ENCODE peak calls at places on chromosomes 1 and 21, in ten cellular contexts. One of them, this sample, is unnamed.

GRCh38 chr1:217402301-217402700 is 228.6 kb downstream of the GPATCH2 start:
- DNase-seq in WERI-Rb-1: no peak
- DNase-seq in dorsolateral prefrontal cortex: no peak
- DNase-seq in progenitor cell of endocrine pancreas: no peak
- DNase-seq in psoas muscle: no peak
- DNase-seq in ovary: no peak
- DNase-seq in neuronal stem cell: no peak
- DNase-seq in Calu3: no peak
- DNase-seq in stimulated activated CD8-positive, alpha-beta memory T cell treated with anti-CD3 and anti-CD28 coated beads, Interleukin-4, amount 100 ng/mL, for 1 hour: no peak
- DNase-seq in fibroblast of lung: peak
- DNase-seq in this sample: no peak

GRCh38 chr1:225361176-225361575 is 66.7 kb downstream of the LBR start:
- DNase-seq in stimulated activated CD8-positive, alpha-beta memory T cell treated with anti-CD3 and anti-CD28 coated beads, Interleukin-4, amount 100 ng/mL, for 1 hour: no peak
- DNase-seq in Calu3: no peak
- DNase-seq in dorsolateral prefrontal cortex: no peak
- DNase-seq in psoas muscle: no peak
- DNase-seq in WERI-Rb-1: no peak
- DNase-seq in fibroblast of lung: peak
- DNase-seq in progenitor cell of endocrine pancreas: no peak
- DNase-seq in neuronal stem cell: no peak
- DNase-seq in ovary: no peak
- DNase-seq in this sample: no peak

GRCh38 chr1:204321051-204321450 is 38.7 kb downstream of the PLEKHA6 start:
- DNase-seq in neuronal stem cell: no peak
- DNase-seq in WERI-Rb-1: no peak
- DNase-seq in ovary: no peak
- DNase-seq in Calu3: no peak
- DNase-seq in psoas muscle: no peak
- DNase-seq in progenitor cell of endocrine pancreas: no peak
- DNase-seq in fibroblast of lung: no peak
- DNase-seq in stimulated activated CD8-positive, alpha-beta memory T cell treated with anti-CD3 and anti-CD28 coated beads, Interleukin-4, amount 100 ng/mL, for 1 hour: no peak
- DNase-seq in dorsolateral prefrontal cortex: no peak
- DNase-seq in this sample: no peak

GRCh38 chr21:36068748-36069398 is 951 bp upstream of the CBR1 start:
- DNase-seq in fibroblast of lung: no peak
- DNase-seq in progenitor cell of endocrine pancreas: no peak
- DNase-seq in psoas muscle: no peak
- DNase-seq in WERI-Rb-1: no peak
- DNase-seq in neuronal stem cell: no peak
- DNase-seq in stimulated activated CD8-positive, alpha-beta memory T cell treated with anti-CD3 and anti-CD28 coated beads, Interleukin-4, amount 100 ng/mL, for 1 hour: no peak
- DNase-seq in dorsolateral prefrontal cortex: no peak
- DNase-seq in ovary: no peak
- DNase-seq in Calu3: no peak
- DNase-seq in this sample: no peak

GRCh38 chr1:24117722-24118409 is 5.9 kb upstream of the MYOM3 start:
- DNase-seq in psoas muscle: no peak
- DNase-seq in stimulated activated CD8-positive, alpha-beta memory T cell treated with anti-CD3 and anti-CD28 coated beads, Interleukin-4, amount 100 ng/mL, for 1 hour: no peak
- DNase-seq in dorsolateral prefrontal cortex: no peak
- DNase-seq in neuronal stem cell: no peak
- DNase-seq in Calu3: peak
- DNase-seq in fibroblast of lung: peak
- DNase-seq in progenitor cell of endocrine pancreas: no peak
- DNase-seq in WERI-Rb-1: no peak
- DNase-seq in ovary: no peak
- DNase-seq in this sample: peak

GRCh38 chr1:21157868-21158267 is 18.8 kb downstream of the EIF4G3 start:
- DNase-seq in neuronal stem cell: no peak
- DNase-seq in WERI-Rb-1: no peak
- DNase-seq in progenitor cell of endocrine pancreas: no peak
- DNase-seq in ovary: no peak
- DNase-seq in fibroblast of lung: no peak
- DNase-seq in stimulated activated CD8-positive, alpha-beta memory T cell treated with anti-CD3 and anti-CD28 coated beads, Interleukin-4, amount 100 ng/mL, for 1 hour: no peak
- DNase-seq in Calu3: no peak
- DNase-seq in dorsolateral prefrontal cortex: no peak
- DNase-seq in psoas muscle: no peak
- DNase-seq in this sample: no peak

GRCh38 chr1:241021286-241021685 is 335.7 kb downstream of the RGS7 start:
- DNase-seq in fibroblast of lung: no peak
- DNase-seq in progenitor cell of endocrine pancreas: no peak
- DNase-seq in WERI-Rb-1: no peak
- DNase-seq in stimulated activated CD8-positive, alpha-beta memory T cell treated with anti-CD3 and anti-CD28 coated beads, Interleukin-4, amount 100 ng/mL, for 1 hour: no peak
- DNase-seq in psoas muscle: no peak
- DNase-seq in neuronal stem cell: no peak
- DNase-seq in dorsolateral prefrontal cortex: no peak
- DNase-seq in ovary: no peak
- DNase-seq in Calu3: no peak
- DNase-seq in this sample: no peak

GRCh38 chr21:35943752-35944151 is 116.6 kb downstream of the SETD4 start:
- DNase-seq in stimulated activated CD8-positive, alpha-beta memory T cell treated with anti-CD3 and anti-CD28 coated beads, Interleukin-4, amount 100 ng/mL, for 1 hour: no peak
- DNase-seq in Calu3: no peak
- DNase-seq in ovary: no peak
- DNase-seq in psoas muscle: no peak
- DNase-seq in dorsolateral prefrontal cortex: no peak
- DNase-seq in neuronal stem cell: no peak
- DNase-seq in WERI-Rb-1: no peak
- DNase-seq in fibroblast of lung: no peak
- DNase-seq in progenitor cell of endocrine pancreas: no peak
- DNase-seq in this sample: no peak

GRCh38 chr1:39737546-39738169 is 1.0 kb upstream of the PPIE start:
- DNase-seq in WERI-Rb-1: no peak
- DNase-seq in dorsolateral prefrontal cortex: no peak
- DNase-seq in Calu3: no peak
- DNase-seq in fibroblast of lung: peak
- DNase-seq in psoas muscle: no peak
- DNase-seq in stimulated activated CD8-positive, alpha-beta memory T cell treated with anti-CD3 and anti-CD28 coated beads, Interleukin-4, amount 100 ng/mL, for 1 hour: no peak
- DNase-seq in progenitor cell of endocrine pancreas: no peak
- DNase-seq in ovary: no peak
- DNase-seq in neuronal stem cell: no peak
- DNase-seq in this sample: peak

GRCh38 chr1:10962483-10962882 is 50.0 kb upstream of the TARDBP start:
- DNase-seq in stimulated activated CD8-positive, alpha-beta memory T cell treated with anti-CD3 and anti-CD28 coated beads, Interleukin-4, amount 100 ng/mL, for 1 hour: no peak
- DNase-seq in psoas muscle: no peak
- DNase-seq in fibroblast of lung: peak
- DNase-seq in progenitor cell of endocrine pancreas: no peak
- DNase-seq in Calu3: peak
- DNase-seq in ovary: peak
- DNase-seq in dorsolateral prefrontal cortex: no peak
- DNase-seq in WERI-Rb-1: peak
- DNase-seq in neuronal stem cell: no peak
- DNase-seq in this sample: no peak

GRCh38 chr1:94555091-94555490 is 13.5 kb upstream of the F3 start:
- DNase-seq in fibroblast of lung: no peak
- DNase-seq in stimulated activated CD8-positive, alpha-beta memory T cell treated with anti-CD3 and anti-CD28 coated beads, Interleukin-4, amount 100 ng/mL, for 1 hour: no peak
- DNase-seq in progenitor cell of endocrine pancreas: no peak
- DNase-seq in psoas muscle: no peak
- DNase-seq in dorsolateral prefrontal cortex: no peak
- DNase-seq in neuronal stem cell: no peak
- DNase-seq in ovary: no peak
- DNase-seq in WERI-Rb-1: no peak
- DNase-seq in Calu3: no peak
- DNase-seq in this sample: no peak

GRCh38 chr21:31731112-31731801 is 661 bp downstream of the SCAF4 start:
- DNase-seq in ovary: peak
- DNase-seq in progenitor cell of endocrine pancreas: peak
- DNase-seq in dorsolateral prefrontal cortex: peak
- DNase-seq in psoas muscle: peak
- DNase-seq in Calu3: peak
- DNase-seq in stimulated activated CD8-positive, alpha-beta memory T cell treated with anti-CD3 and anti-CD28 coated beads, Interleukin-4, amount 100 ng/mL, for 1 hour: peak
- DNase-seq in neuronal stem cell: peak
- DNase-seq in WERI-Rb-1: peak
- DNase-seq in fibroblast of lung: peak
- DNase-seq in this sample: no peak

GRCh38 chr1:146021622-146022402 is at the start of gene HJV:
- DNase-seq in Calu3: no peak
- DNase-seq in WERI-Rb-1: no peak
- DNase-seq in stimulated activated CD8-positive, alpha-beta memory T cell treated with anti-CD3 and anti-CD28 coated beads, Interleukin-4, amount 100 ng/mL, for 1 hour: no peak
- DNase-seq in fibroblast of lung: no peak
- DNase-seq in ovary: no peak
- DNase-seq in psoas muscle: peak
- DNase-seq in progenitor cell of endocrine pancreas: no peak
- DNase-seq in neuronal stem cell: no peak
- DNase-seq in dorsolateral prefrontal cortex: no peak
- DNase-seq in this sample: no peak

GRCh38 chr1:247452447-247453039 is 5.4 kb downstream of the OR2B11 start:
- DNase-seq in stimulated activated CD8-positive, alpha-beta memory T cell treated with anti-CD3 and anti-CD28 coated beads, Interleukin-4, amount 100 ng/mL, for 1 hour: no peak
- DNase-seq in dorsolateral prefrontal cortex: no peak
- DNase-seq in WERI-Rb-1: no peak
- DNase-seq in fibroblast of lung: no peak
- DNase-seq in ovary: no peak
- DNase-seq in progenitor cell of endocrine pancreas: no peak
- DNase-seq in Calu3: no peak
- DNase-seq in psoas muscle: no peak
- DNase-seq in neuronal stem cell: no peak
- DNase-seq in this sample: no peak

GRCh38 chr1:11516961-11517635 is 38.1 kb downstream of the DISP3 start:
- DNase-seq in fibroblast of lung: no peak
- DNase-seq in WERI-Rb-1: peak
- DNase-seq in neuronal stem cell: no peak
- DNase-seq in stimulated activated CD8-positive, alpha-beta memory T cell treated with anti-CD3 and anti-CD28 coated beads, Interleukin-4, amount 100 ng/mL, for 1 hour: no peak
- DNase-seq in progenitor cell of endocrine pancreas: no peak
- DNase-seq in psoas muscle: no peak
- DNase-seq in dorsolateral prefrontal cortex: no peak
- DNase-seq in ovary: peak
- DNase-seq in Calu3: no peak
- DNase-seq in this sample: no peak

GRCh38 chr1:147700042-147700711 is 29.9 kb upstream of the ACP6 start:
- DNase-seq in progenitor cell of endocrine pancreas: peak
- DNase-seq in stimulated activated CD8-positive, alpha-beta memory T cell treated with anti-CD3 and anti-CD28 coated beads, Interleukin-4, amount 100 ng/mL, for 1 hour: peak
- DNase-seq in Calu3: peak
- DNase-seq in dorsolateral prefrontal cortex: peak
- DNase-seq in neuronal stem cell: peak
- DNase-seq in ovary: peak
- DNase-seq in WERI-Rb-1: peak
- DNase-seq in fibroblast of lung: peak
- DNase-seq in psoas muscle: peak
- DNase-seq in this sample: peak

GRCh38 chr21:31514598-31514997 is 144.9 kb upstream of the SOD1 start:
- DNase-seq in psoas muscle: no peak
- DNase-seq in progenitor cell of endocrine pancreas: no peak
- DNase-seq in stimulated activated CD8-positive, alpha-beta memory T cell treated with anti-CD3 and anti-CD28 coated beads, Interleukin-4, amount 100 ng/mL, for 1 hour: no peak
- DNase-seq in dorsolateral prefrontal cortex: peak
- DNase-seq in WERI-Rb-1: no peak
- DNase-seq in neuronal stem cell: peak
- DNase-seq in Calu3: peak
- DNase-seq in fibroblast of lung: peak
- DNase-seq in ovary: no peak
- DNase-seq in this sample: peak

GRCh38 chr1:222045816-222046215 is 303.9 kb upstream of the DUSP10 start:
- DNase-seq in neuronal stem cell: no peak
- DNase-seq in Calu3: no peak
- DNase-seq in psoas muscle: no peak
- DNase-seq in ovary: no peak
- DNase-seq in dorsolateral prefrontal cortex: no peak
- DNase-seq in stimulated activated CD8-positive, alpha-beta memory T cell treated with anti-CD3 and anti-CD28 coated beads, Interleukin-4, amount 100 ng/mL, for 1 hour: no peak
- DNase-seq in WERI-Rb-1: no peak
- DNase-seq in progenitor cell of endocrine pancreas: no peak
- DNase-seq in fibroblast of lung: peak
- DNase-seq in this sample: no peak

GRCh38 chr1:185650602-185651230 is 83.5 kb upstream of the HMCN1 start:
- DNase-seq in ovary: no peak
- DNase-seq in psoas muscle: no peak
- DNase-seq in WERI-Rb-1: peak
- DNase-seq in neuronal stem cell: no peak
- DNase-seq in dorsolateral prefrontal cortex: no peak
- DNase-seq in progenitor cell of endocrine pancreas: no peak
- DNase-seq in stimulated activated CD8-positive, alpha-beta memory T cell treated with anti-CD3 and anti-CD28 coated beads, Interleukin-4, amount 100 ng/mL, for 1 hour: no peak
- DNase-seq in Calu3: no peak
- DNase-seq in fibroblast of lung: no peak
- DNase-seq in this sample: no peak

GRCh38 chr1:244089561-244089960 is 38.5 kb downstream of the ZBTB18 start:
- DNase-seq in progenitor cell of endocrine pancreas: no peak
- DNase-seq in dorsolateral prefrontal cortex: no peak
- DNase-seq in neuronal stem cell: no peak
- DNase-seq in stimulated activated CD8-positive, alpha-beta memory T cell treated with anti-CD3 and anti-CD28 coated beads, Interleukin-4, amount 100 ng/mL, for 1 hour: no peak
- DNase-seq in ovary: no peak
- DNase-seq in fibroblast of lung: peak
- DNase-seq in WERI-Rb-1: no peak
- DNase-seq in psoas muscle: no peak
- DNase-seq in Calu3: no peak
- DNase-seq in this sample: no peak

GRCh38 chr1:161970633-161971032 is 53.0 kb downstream of the OLFML2B start:
- DNase-seq in psoas muscle: no peak
- DNase-seq in WERI-Rb-1: no peak
- DNase-seq in Calu3: no peak
- DNase-seq in fibroblast of lung: no peak
- DNase-seq in neuronal stem cell: no peak
- DNase-seq in dorsolateral prefrontal cortex: no peak
- DNase-seq in progenitor cell of endocrine pancreas: no peak
- DNase-seq in stimulated activated CD8-positive, alpha-beta memory T cell treated with anti-CD3 and anti-CD28 coated beads, Interleukin-4, amount 100 ng/mL, for 1 hour: no peak
- DNase-seq in ovary: no peak
- DNase-seq in this sample: no peak

GRCh38 chr1:42017730-42018129 is 99.0 kb upstream of the HIVEP3 start:
- DNase-seq in neuronal stem cell: no peak
- DNase-seq in psoas muscle: no peak
- DNase-seq in dorsolateral prefrontal cortex: no peak
- DNase-seq in fibroblast of lung: no peak
- DNase-seq in progenitor cell of endocrine pancreas: no peak
- DNase-seq in stimulated activated CD8-positive, alpha-beta memory T cell treated with anti-CD3 and anti-CD28 coated beads, Interleukin-4, amount 100 ng/mL, for 1 hour: no peak
- DNase-seq in ovary: no peak
- DNase-seq in WERI-Rb-1: no peak
- DNase-seq in Calu3: no peak
- DNase-seq in this sample: no peak

GRCh38 chr21:29710498-29710897 is 229.3 kb downstream of the GRIK1 start:
- DNase-seq in psoas muscle: no peak
- DNase-seq in WERI-Rb-1: no peak
- DNase-seq in neuronal stem cell: no peak
- DNase-seq in stimulated activated CD8-positive, alpha-beta memory T cell treated with anti-CD3 and anti-CD28 coated beads, Interleukin-4, amount 100 ng/mL, for 1 hour: no peak
- DNase-seq in ovary: no peak
- DNase-seq in progenitor cell of endocrine pancreas: no peak
- DNase-seq in fibroblast of lung: no peak
- DNase-seq in dorsolateral prefrontal cortex: no peak
- DNase-seq in Calu3: no peak
- DNase-seq in this sample: no peak

GRCh38 chr1:245604979-245605378 is 450.2 kb downstream of the KIF26B start:
- DNase-seq in WERI-Rb-1: no peak
- DNase-seq in Calu3: no peak
- DNase-seq in ovary: no peak
- DNase-seq in stimulated activated CD8-positive, alpha-beta memory T cell treated with anti-CD3 and anti-CD28 coated beads, Interleukin-4, amount 100 ng/mL, for 1 hour: no peak
- DNase-seq in progenitor cell of endocrine pancreas: no peak
- DNase-seq in psoas muscle: no peak
- DNase-seq in neuronal stem cell: no peak
- DNase-seq in dorsolateral prefrontal cortex: no peak
- DNase-seq in fibroblast of lung: peak
- DNase-seq in this sample: no peak

GRCh38 chr21:36702622-36702968 is 3.7 kb downstream of the SIM2 start:
- DNase-seq in psoas muscle: no peak
- DNase-seq in progenitor cell of endocrine pancreas: no peak
- DNase-seq in neuronal stem cell: no peak
- DNase-seq in ovary: no peak
- DNase-seq in Calu3: no peak
- DNase-seq in dorsolateral prefrontal cortex: no peak
- DNase-seq in WERI-Rb-1: no peak
- DNase-seq in stimulated activated CD8-positive, alpha-beta memory T cell treated with anti-CD3 and anti-CD28 coated beads, Interleukin-4, amount 100 ng/mL, for 1 hour: no peak
- DNase-seq in fibroblast of lung: no peak
- DNase-seq in this sample: no peak

GRCh38 chr1:219140308-219140877 is 33.3 kb upstream of the LYPLAL1 start:
- DNase-seq in progenitor cell of endocrine pancreas: no peak
- DNase-seq in dorsolateral prefrontal cortex: no peak
- DNase-seq in Calu3: no peak
- DNase-seq in psoas muscle: no peak
- DNase-seq in WERI-Rb-1: no peak
- DNase-seq in neuronal stem cell: no peak
- DNase-seq in ovary: no peak
- DNase-seq in fibroblast of lung: no peak
- DNase-seq in stimulated activated CD8-positive, alpha-beta memory T cell treated with anti-CD3 and anti-CD28 coated beads, Interleukin-4, amount 100 ng/mL, for 1 hour: no peak
- DNase-seq in this sample: no peak

GRCh38 chr1:94067196-94067595 is 53.8 kb downstream of the ABCA4 start:
- DNase-seq in ovary: no peak
- DNase-seq in dorsolateral prefrontal cortex: no peak
- DNase-seq in Calu3: no peak
- DNase-seq in progenitor cell of endocrine pancreas: no peak
- DNase-seq in stimulated activated CD8-positive, alpha-beta memory T cell treated with anti-CD3 and anti-CD28 coated beads, Interleukin-4, amount 100 ng/mL, for 1 hour: no peak
- DNase-seq in psoas muscle: no peak
- DNase-seq in fibroblast of lung: peak
- DNase-seq in WERI-Rb-1: no peak
- DNase-seq in neuronal stem cell: no peak
- DNase-seq in this sample: peak

GRCh38 chr1:220878223-220879081 is 791 bp upstream of the HLX start:
- DNase-seq in stimulated activated CD8-positive, alpha-beta memory T cell treated with anti-CD3 and anti-CD28 coated beads, Interleukin-4, amount 100 ng/mL, for 1 hour: no peak
- DNase-seq in progenitor cell of endocrine pancreas: no peak
- DNase-seq in WERI-Rb-1: no peak
- DNase-seq in fibroblast of lung: no peak
- DNase-seq in neuronal stem cell: no peak
- DNase-seq in psoas muscle: peak
- DNase-seq in Calu3: no peak
- DNase-seq in ovary: no peak
- DNase-seq in dorsolateral prefrontal cortex: no peak
- DNase-seq in this sample: no peak

This sample was measured in brain microvascular endothelial cell.